ENCODE peak calls at places on chromosomes 12 and 14, in seven cellular contexts. One of them, this sample, is unnamed.

GRCh38 chr14:26775765-26776577 is 178.1 kb upstream of the NOVA1 start:
- DNase-seq in bronchial epithelial cell: peak; percentile 64
- DNase-seq in SK-N-SH: no peak
- DNase-seq in heart right ventricle: no peak
- DNase-seq in AG10803: peak; percentile 36
- DNase-seq in heart left ventricle: no peak
- DNase-seq in fibroblast of pulmonary artery: peak; percentile 90
- DNase-seq in this sample: peak; percentile 83

GRCh38 chr12:14883663-14884062 is 2.0 kb downstream of the MGP start:
- DNase-seq in bronchial epithelial cell: no peak
- DNase-seq in heart right ventricle: peak; percentile 23
- DNase-seq in heart left ventricle: no peak
- DNase-seq in SK-N-SH: no peak
- DNase-seq in AG10803: no peak
- DNase-seq in fibroblast of pulmonary artery: no peak
- DNase-seq in this sample: peak; percentile 16

GRCh38 chr12:74891276-74891675 is 318.4 kb downstream of the KCNC2 start:
- DNase-seq in SK-N-SH: no peak
- DNase-seq in AG10803: no peak
- DNase-seq in heart right ventricle: no peak
- DNase-seq in fibroblast of pulmonary artery: no peak
- DNase-seq in heart left ventricle: no peak
- DNase-seq in bronchial epithelial cell: no peak
- DNase-seq in this sample: no peak

GRCh38 chr14:84584526-84584925 is 945.4 kb upstream of the FLRT2 start:
- DNase-seq in heart right ventricle: no peak
- DNase-seq in bronchial epithelial cell: no peak
- DNase-seq in fibroblast of pulmonary artery: no peak
- DNase-seq in SK-N-SH: no peak
- DNase-seq in AG10803: no peak
- DNase-seq in heart left ventricle: no peak
- DNase-seq in this sample: no peak

GRCh38 chr12:131639270-131639940 is 71.5 kb upstream of the SFSWAP start:
- DNase-seq in SK-N-SH: peak; percentile 39
- DNase-seq in fibroblast of pulmonary artery: no peak
- DNase-seq in heart right ventricle: no peak
- DNase-seq in bronchial epithelial cell: no peak
- DNase-seq in heart left ventricle: no peak
- DNase-seq in AG10803: no peak
- DNase-seq in this sample: no peak

GRCh38 chr12:5043589-5044419 is at the start of gene KCNA5:
- DNase-seq in AG10803: no peak
- DNase-seq in bronchial epithelial cell: no peak
- DNase-seq in heart right ventricle: peak; percentile 50
- DNase-seq in heart left ventricle: peak; percentile 40
- DNase-seq in fibroblast of pulmonary artery: no peak
- DNase-seq in SK-N-SH: peak; percentile 19
- DNase-seq in this sample: no peak

GRCh38 chr12:78120866-78121590 is 290.3 kb downstream of the NAV3 start:
- DNase-seq in heart right ventricle: no peak
- DNase-seq in SK-N-SH: peak; percentile 35
- DNase-seq in bronchial epithelial cell: peak; percentile 56
- DNase-seq in fibroblast of pulmonary artery: peak; percentile 79
- DNase-seq in heart left ventricle: no peak
- DNase-seq in AG10803: peak; percentile 49
- DNase-seq in this sample: peak; percentile 65

GRCh38 chr12:58452546-58452945 is 467.8 kb downstream of the LRIG3 start:
- DNase-seq in fibroblast of pulmonary artery: no peak
- DNase-seq in AG10803: peak; percentile 76
- DNase-seq in SK-N-SH: no peak
- DNase-seq in heart right ventricle: no peak
- DNase-seq in bronchial epithelial cell: no peak
- DNase-seq in heart left ventricle: no peak
- DNase-seq in this sample: peak; percentile 57

GRCh38 chr14:95300002-95300696 is 19.6 kb downstream of the CLMN start:
- DNase-seq in SK-N-SH: no peak
- DNase-seq in heart right ventricle: no peak
- DNase-seq in bronchial epithelial cell: no peak
- DNase-seq in heart left ventricle: no peak
- DNase-seq in fibroblast of pulmonary artery: no peak
- DNase-seq in AG10803: no peak
- DNase-seq in this sample: no peak

GRCh38 chr14:76015668-76016067 is 30.1 kb downstream of the IFT43 start:
- DNase-seq in AG10803: no peak
- DNase-seq in heart right ventricle: no peak
- DNase-seq in bronchial epithelial cell: no peak
- DNase-seq in fibroblast of pulmonary artery: no peak
- DNase-seq in heart left ventricle: no peak
- DNase-seq in SK-N-SH: no peak
- DNase-seq in this sample: no peak

GRCh38 chr14:104148433-104149277 is 10.3 kb downstream of the KIF26A start:
- DNase-seq in AG10803: no peak
- DNase-seq in heart right ventricle: no peak
- DNase-seq in SK-N-SH: no peak
- DNase-seq in fibroblast of pulmonary artery: no peak
- DNase-seq in bronchial epithelial cell: no peak
- DNase-seq in heart left ventricle: peak; percentile 20
- DNase-seq in this sample: no peak

GRCh38 chr12:6069452-6070093 is 54.9 kb downstream of the VWF start:
- DNase-seq in heart right ventricle: no peak
- DNase-seq in AG10803: peak; percentile 95
- DNase-seq in SK-N-SH: no peak
- DNase-seq in heart left ventricle: no peak
- DNase-seq in fibroblast of pulmonary artery: peak; percentile 90
- DNase-seq in bronchial epithelial cell: peak; percentile 82
- DNase-seq in this sample: peak; percentile 98

GRCh38 chr12:32053881-32054624 is 52.6 kb upstream of the BICD1 start:
- DNase-seq in heart right ventricle: no peak
- DNase-seq in SK-N-SH: no peak
- DNase-seq in AG10803: no peak
- DNase-seq in heart left ventricle: no peak
- DNase-seq in fibroblast of pulmonary artery: no peak
- DNase-seq in bronchial epithelial cell: peak; percentile 65
- DNase-seq in this sample: no peak

GRCh38 chr14:50345891-50346422 is 33.8 kb downstream of the DMAC2L start:
- DNase-seq in heart left ventricle: no peak
- DNase-seq in heart right ventricle: no peak
- DNase-seq in bronchial epithelial cell: no peak
- DNase-seq in SK-N-SH: no peak
- DNase-seq in AG10803: no peak
- DNase-seq in fibroblast of pulmonary artery: no peak
- DNase-seq in this sample: no peak

GRCh38 chr12:6772331-6772695 is at the start of gene LAG3:
- DNase-seq in SK-N-SH: no peak
- DNase-seq in fibroblast of pulmonary artery: no peak
- DNase-seq in AG10803: no peak
- DNase-seq in heart left ventricle: peak; percentile 28
- DNase-seq in heart right ventricle: no peak
- DNase-seq in bronchial epithelial cell: no peak
- DNase-seq in this sample: no peak

GRCh38 chr12:11826607-11827006 is 177.1 kb downstream of the ETV6 start:
- DNase-seq in bronchial epithelial cell: no peak
- DNase-seq in SK-N-SH: no peak
- DNase-seq in fibroblast of pulmonary artery: no peak
- DNase-seq in heart right ventricle: no peak
- DNase-seq in heart left ventricle: no peak
- DNase-seq in AG10803: no peak
- DNase-seq in this sample: no peak

GRCh38 chr14:24427537-24428508 is 1.6 kb downstream of the CBLN3 start:
- DNase-seq in bronchial epithelial cell: no peak
- DNase-seq in fibroblast of pulmonary artery: no peak
- DNase-seq in SK-N-SH: no peak
- DNase-seq in heart right ventricle: no peak
- DNase-seq in AG10803: no peak
- DNase-seq in heart left ventricle: peak; percentile 29
- DNase-seq in this sample: no peak

GRCh38 chr12:28536088-28536487 is 345.8 kb downstream of the CCDC91 start:
- DNase-seq in SK-N-SH: no peak
- DNase-seq in AG10803: peak; percentile 82
- DNase-seq in fibroblast of pulmonary artery: peak; percentile 88
- DNase-seq in bronchial epithelial cell: peak; percentile 43
- DNase-seq in heart left ventricle: no peak
- DNase-seq in heart right ventricle: no peak
- DNase-seq in this sample: peak; percentile 85

GRCh38 chr12:56256326-56256960 is 1.7 kb downstream of the ANKRD52 start:
- DNase-seq in fibroblast of pulmonary artery: peak; percentile 33
- DNase-seq in bronchial epithelial cell: no peak
- DNase-seq in heart left ventricle: no peak
- DNase-seq in SK-N-SH: no peak
- DNase-seq in AG10803: peak; percentile 46
- DNase-seq in heart right ventricle: no peak
- DNase-seq in this sample: peak; percentile 67

DNA sequence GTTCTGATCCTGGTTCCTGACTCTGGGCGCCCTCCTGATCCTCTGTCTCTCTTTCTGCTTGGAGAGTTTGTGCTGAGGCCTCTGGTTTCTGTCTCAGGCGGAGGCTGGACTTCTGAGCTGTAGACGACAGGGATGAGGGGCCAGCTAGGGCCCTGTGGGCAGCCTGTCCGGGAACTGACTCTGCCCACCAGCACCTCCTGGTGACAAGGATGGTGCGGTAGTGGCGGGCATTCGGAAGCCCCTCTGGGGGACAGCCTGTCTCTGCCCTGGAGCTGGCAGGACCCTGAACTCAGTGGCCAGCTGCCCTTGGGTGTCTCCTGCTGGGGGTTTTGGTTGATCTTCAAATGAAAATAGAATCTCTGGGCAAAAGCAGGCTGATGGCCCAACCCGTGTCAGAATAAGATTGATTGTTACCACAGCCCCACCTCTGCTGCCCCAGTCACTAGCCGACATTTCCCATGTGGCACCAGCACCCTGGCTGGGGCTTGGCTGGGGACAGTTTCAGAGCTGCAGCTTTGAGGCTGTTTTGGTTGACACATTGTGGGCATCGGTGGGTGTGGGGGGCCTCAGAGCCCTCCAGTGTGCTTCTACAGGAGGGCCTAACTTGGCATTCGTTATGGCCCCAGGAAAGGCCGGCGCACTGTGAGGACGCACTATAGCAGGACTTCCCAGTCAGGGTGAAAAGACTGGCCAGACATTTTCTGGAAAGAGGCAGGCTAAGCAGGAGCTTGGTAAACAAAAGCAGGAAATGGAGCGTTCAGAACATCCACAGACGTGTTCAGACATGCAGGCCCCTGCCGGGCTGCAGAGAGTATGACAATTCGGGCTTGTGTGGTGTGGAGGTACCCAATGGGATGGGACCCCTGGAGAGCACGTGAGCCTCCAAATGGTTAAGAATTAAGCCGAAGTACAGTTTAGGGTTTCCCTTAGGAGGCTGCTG is 16.1 kb downstream of the KRT80 start:
- DNase-seq in AG10803: no peak
- DNase-seq in bronchial epithelial cell: peak; percentile 92
- DNase-seq in heart left ventricle: no peak
- DNase-seq in heart right ventricle: no peak
- DNase-seq in SK-N-SH: peak; percentile 68
- DNase-seq in fibroblast of pulmonary artery: peak; percentile 63
- DNase-seq in this sample: no peak
- TF ChIP-seq CTCF in AG10803: peak; percentile 30
- TF ChIP-seq CTCF in bronchial epithelial cell: peak; percentile 62
- TF ChIP-seq CTCF in heart left ventricle: peak; percentile 10
- TF ChIP-seq CTCF in heart right ventricle: peak; percentile 18
- TF ChIP-seq CTCF in SK-N-SH: no peak
- TF ChIP-seq CTCF in fibroblast of pulmonary artery: peak; percentile 29
- TF ChIP-seq CTCF in this sample: no peak

DNA sequence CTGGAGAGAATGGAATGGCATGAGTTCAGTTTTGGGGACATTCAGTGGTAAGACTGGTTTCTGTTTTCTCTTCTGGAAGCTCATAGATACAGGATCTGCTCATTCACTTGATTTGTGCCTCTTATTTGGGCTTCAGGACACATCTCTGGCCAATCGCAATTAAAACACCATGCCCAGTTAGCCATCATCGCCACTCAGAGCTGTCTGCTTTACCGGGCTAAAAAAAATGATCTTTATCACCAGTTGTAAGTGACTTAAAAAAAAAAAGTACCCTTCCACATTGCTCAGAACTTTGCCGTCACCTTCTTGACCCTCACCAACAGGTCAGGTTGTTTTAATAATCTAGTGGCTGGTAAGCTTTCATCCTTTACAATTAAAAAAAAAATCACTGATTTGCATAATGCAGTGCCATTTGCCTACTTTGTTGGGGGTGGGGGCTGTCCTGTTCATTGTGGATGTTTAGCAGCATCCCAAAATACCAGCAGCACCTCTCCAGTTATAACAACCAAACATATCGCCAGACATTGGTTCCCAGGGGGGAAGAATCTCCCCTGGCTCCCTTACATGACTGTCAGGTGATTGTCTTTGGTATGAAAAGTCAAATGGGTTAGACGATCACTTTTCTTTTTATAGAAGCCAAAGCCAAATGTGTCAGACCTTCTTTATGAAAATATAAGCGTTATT is 150.1 kb downstream of the PRKCH start:
- DNase-seq in bronchial epithelial cell: no peak
- DNase-seq in AG10803: no peak
- DNase-seq in heart left ventricle: peak; percentile 42
- DNase-seq in fibroblast of pulmonary artery: peak; percentile 57
- DNase-seq in SK-N-SH: peak; percentile 42
- DNase-seq in heart right ventricle: peak; percentile 31
- DNase-seq in this sample: peak; percentile 39
- H3K4me3 ChIP-seq in bronchial epithelial cell: no peak overlapping the region
- H3K4me3 ChIP-seq in AG10803: peak overlapping the region; percentile 66
- H3K4me3 ChIP-seq in heart left ventricle: no peak overlapping the region
- H3K4me3 ChIP-seq in fibroblast of pulmonary artery: peak overlapping the region; percentile 53
- H3K4me3 ChIP-seq in SK-N-SH: peak overlapping the region; percentile 48
- H3K4me3 ChIP-seq in heart right ventricle: peak overlapping the region; percentile 26
- H3K4me3 ChIP-seq in this sample: peak overlapping the region; percentile 49

DNA sequence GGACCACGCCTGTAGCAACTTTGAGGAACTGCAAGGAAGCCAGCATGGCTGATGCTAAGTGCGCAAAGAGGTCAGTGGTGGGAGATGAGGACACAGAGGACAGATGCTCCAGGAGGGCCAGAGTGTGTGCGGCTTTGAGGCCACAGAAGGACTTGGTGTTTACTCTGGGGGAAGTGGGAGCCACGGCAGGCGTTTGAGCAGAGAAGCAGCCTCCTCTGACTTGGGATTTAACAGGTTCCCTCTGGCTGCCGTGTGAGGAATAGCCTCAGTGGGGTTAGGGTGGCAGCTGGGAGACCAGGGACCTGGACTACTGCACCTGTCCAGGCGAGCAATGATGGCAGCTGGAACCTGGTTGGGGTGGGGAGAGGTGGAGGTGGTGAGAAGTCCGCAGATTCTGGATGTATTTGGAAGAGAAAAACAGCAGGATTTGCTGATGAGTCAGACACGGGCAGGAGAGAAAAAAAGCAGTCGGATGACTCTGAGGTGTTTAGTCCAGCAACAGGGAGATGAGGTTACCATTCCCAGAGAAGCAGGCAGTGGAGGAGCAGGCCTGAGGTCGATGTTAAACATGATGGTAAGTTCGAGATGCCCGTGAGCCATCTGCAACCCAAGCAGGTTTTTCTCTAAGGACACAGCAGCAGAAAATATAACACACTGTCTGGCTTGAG is 143.5 kb downstream of the SCARB1 start:
- DNase-seq in bronchial epithelial cell: peak; percentile 78
- DNase-seq in AG10803: peak; percentile 74
- DNase-seq in fibroblast of pulmonary artery: peak; percentile 76
- DNase-seq in heart right ventricle: no peak
- DNase-seq in heart left ventricle: peak; percentile 35
- DNase-seq in SK-N-SH: no peak
- DNase-seq in this sample: peak; percentile 88
- TF ChIP-seq CTCF in bronchial epithelial cell: peak; percentile 67
- TF ChIP-seq CTCF in AG10803: peak; percentile 41
- TF ChIP-seq CTCF in fibroblast of pulmonary artery: peak; percentile 45
- TF ChIP-seq CTCF in heart right ventricle: peak; percentile 15
- TF ChIP-seq CTCF in heart left ventricle: peak; percentile 16
- TF ChIP-seq CTCF in SK-N-SH: peak; percentile 46
- TF ChIP-seq CTCF in this sample: peak; percentile 44

GRCh38 chr12:1479645-1480044 is 114.7 kb downstream of the FBXL14 start:
- DNase-seq in fibroblast of pulmonary artery: no peak
- DNase-seq in heart left ventricle: no peak
- DNase-seq in heart right ventricle: no peak
- DNase-seq in AG10803: no peak
- DNase-seq in SK-N-SH: no peak
- DNase-seq in bronchial epithelial cell: no peak
- DNase-seq in this sample: no peak
- H3K4me3 ChIP-seq in fibroblast of pulmonary artery: no peak overlapping the region
- H3K4me3 ChIP-seq in heart left ventricle: no peak overlapping the region
- H3K4me3 ChIP-seq in heart right ventricle: no peak overlapping the region
- H3K4me3 ChIP-seq in AG10803: no peak overlapping the region
- H3K4me3 ChIP-seq in SK-N-SH: no peak overlapping the region
- H3K4me3 ChIP-seq in bronchial epithelial cell: no peak overlapping the region
- H3K4me3 ChIP-seq in this sample: no peak overlapping the region